ENCODE peak calls at places on chromosomes 12 and 14, in six cellular contexts. M, F, L, U, N and V are unnamed samples.

GRCh38 chr12:57148469-57149308 is 1.3 kb upstream of the LRP1-AS start:
- DNase-seq in U (no peak), M (no peak), N (peak), F (no peak), L (no peak), V (no peak)

GRCh38 chr14:42224053-42224888 is 617.6 kb downstream of the LRFN5 start:
- DNase-seq in L (peak), U (peak), M (peak), F (peak), N (peak), V (peak)

GRCh38 chr12:104611671-104612070 is 154.9 kb downstream of the CHST11 start:
- DNase-seq in M (no peak), L (no peak), F (no peak), N (no peak), U (no peak), V (no peak)

GRCh38 chr14:64753374-64753773 is 49.1 kb downstream of the PLEKHG3 start:
- DNase-seq in U (no peak), L (no peak), F (no peak), N (no peak), M (no peak), V (no peak)

GRCh38 chr14:104512771-104513640 is 66.6 kb upstream of the C14orf180 start:
- DNase-seq in L (peak), M (no peak), N (no peak), F (no peak), U (no peak), V (no peak)

GRCh38 chr12:76546889-76547288 is 12.7 kb downstream of the OSBPL8 start:
- DNase-seq in M (no peak), F (no peak), U (no peak), L (no peak), N (no peak), V (no peak)

GRCh38 chr12:12474931-12475485 is 87.7 kb downstream of the DUSP16 start:
- DNase-seq in U (peak), M (no peak), L (peak), N (no peak), F (peak), V (no peak)

GRCh38 chr12:69719336-69720316 is 19.0 kb upstream of the RAB3IP start:
- DNase-seq in F (no peak), N (no peak), L (no peak), M (no peak), U (no peak), V (no peak)

GRCh38 chr12:49091056-49091835 is 3.4 kb downstream of the DHH start:
- DNase-seq in M (no peak), N (no peak), L (peak), U (no peak), F (no peak), V (peak)

GRCh38 chr14:93986972-93987371 is 10.1 kb upstream of the CCDC197 start:
- DNase-seq in L (no peak), N (no peak), M (no peak), U (no peak), F (no peak), V (no peak)

GRCh38 chr12:18895946-18896345 is 158.0 kb downstream of the CAPZA3 start:
- DNase-seq in F (no peak), L (peak), N (no peak), U (peak), M (no peak), V (peak)

GRCh38 chr12:57983150-57983857 is 41.9 kb downstream of the ATP23 start:
- DNase-seq in L (peak), F (no peak), U (peak), N (peak), M (peak), V (peak)

GRCh38 chr14:37246427-37246829 is 48.7 kb downstream of the MIPOL1 start:
- DNase-seq in M (peak), F (no peak), L (no peak), U (peak), N (peak), V (no peak)

GRCh38 chr14:61811882-61812346 is 49.7 kb downstream of the SNAPC1 start:
- DNase-seq in U (no peak), F (no peak), M (no peak), L (no peak), N (no peak), V (no peak)

GRCh38 chr14:104651876-104652260 is 37.5 kb upstream of the INF2 start:
- DNase-seq in M (no peak), N (no peak), L (no peak), F (no peak), U (peak), V (peak)

GRCh38 chr12:86334071-86334470 is 77.9 kb upstream of the MGAT4C start:
- DNase-seq in U (no peak), M (no peak), F (no peak), L (no peak), N (no peak), V (no peak)

GRCh38 chr14:50808053-50808452 is 22.9 kb downstream of the NIN start:
- DNase-seq in N (no peak), F (no peak), U (no peak), M (no peak), L (no peak), V (peak)

GRCh38 chr12:62435337-62436163 is 31.1 kb upstream of the MON2 start:
- DNase-seq in L (peak), U (no peak), M (no peak), F (no peak), N (peak), V (peak)

GRCh38 chr12:53493610-53494391 is 5.5 kb downstream of the MAP3K12 start:
- DNase-seq in N (no peak), F (no peak), L (no peak), U (peak), M (no peak), V (no peak)

GRCh38 chr12:113831016-113831415 is 135.1 kb downstream of the RBM19 start:
- DNase-seq in N (no peak), U (no peak), M (no peak), L (no peak), F (no peak), V (no peak)

GRCh38 chr14:61051046-61051445 is 70.0 kb downstream of the SLC38A6 start:
- DNase-seq in M (no peak), F (no peak), U (no peak), N (no peak), L (no peak), V (no peak)

GRCh38 chr12:57754411-57755193 is at the start of gene MARCHF9:
- DNase-seq in N (no peak), M (no peak), F (no peak), L (peak), U (peak), V (peak)

GRCh38 chr14:103100281-103101121 is 6.0 kb downstream of the EXOC3L4 start:
- DNase-seq in F (no peak), N (peak), L (no peak), M (no peak), U (no peak), V (peak)

GRCh38 chr14:86221755-86222154 is 691.8 kb downstream of the FLRT2 start:
- DNase-seq in F (no peak), M (no peak), N (no peak), U (no peak), L (no peak), V (no peak)

GRCh38 chr14:71852201-71852600 is 80.0 kb upstream of the RGS6 start:
- DNase-seq in U (no peak), L (no peak), F (no peak), N (no peak), M (no peak), V (no peak)

GRCh38 chr14:98900721-98901272 is 371.2 kb downstream of the BCL11B start:
- DNase-seq in L (no peak), U (no peak), N (no peak), F (no peak), M (no peak), V (no peak)

GRCh38 chr12:93751864-93752610 is 74.9 kb downstream of the CRADD start:
- DNase-seq in M (no peak), F (no peak), L (no peak), U (no peak), N (no peak), V (no peak)

GRCh38 chr12:29225834-29226233 is 76.8 kb downstream of the FAR2 start:
- DNase-seq in U (no peak), L (no peak), N (no peak), F (no peak), M (no peak), V (no peak)
- TF ChIP-seq ATF3 in U (no peak), L (no peak), N (no peak), F (no peak), M (no peak), V (no peak)

DNA sequence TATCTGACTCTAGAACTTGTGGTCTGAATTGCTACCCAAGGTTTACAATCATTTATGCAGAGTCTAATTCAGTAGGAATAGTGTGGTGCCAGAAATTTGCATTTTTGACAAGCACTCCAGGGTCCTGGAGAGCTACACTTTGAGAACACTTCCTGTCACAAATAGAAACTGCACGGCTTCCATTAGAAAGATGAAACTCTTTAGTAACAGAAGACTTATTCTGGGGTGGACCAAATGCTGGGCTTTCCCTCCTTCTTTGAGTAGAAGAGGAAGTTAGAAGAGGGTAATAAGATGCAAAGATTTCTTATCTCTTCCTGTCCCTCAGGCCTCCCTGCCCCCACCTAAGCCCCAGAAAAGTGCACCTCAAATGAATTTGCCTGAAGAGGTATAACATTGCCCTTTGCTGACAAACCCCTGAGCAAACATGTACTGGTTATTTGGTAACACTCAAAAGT is 28.4 kb downstream of the DGLUCY start:
- DNase-seq in N (no peak), M (no peak), L (no peak), U (no peak), F (peak), V (no peak)
- TF ChIP-seq ATF3 in N (no peak), M (no peak), L (no peak), U (no peak), F (no peak), V (no peak)

DNA sequence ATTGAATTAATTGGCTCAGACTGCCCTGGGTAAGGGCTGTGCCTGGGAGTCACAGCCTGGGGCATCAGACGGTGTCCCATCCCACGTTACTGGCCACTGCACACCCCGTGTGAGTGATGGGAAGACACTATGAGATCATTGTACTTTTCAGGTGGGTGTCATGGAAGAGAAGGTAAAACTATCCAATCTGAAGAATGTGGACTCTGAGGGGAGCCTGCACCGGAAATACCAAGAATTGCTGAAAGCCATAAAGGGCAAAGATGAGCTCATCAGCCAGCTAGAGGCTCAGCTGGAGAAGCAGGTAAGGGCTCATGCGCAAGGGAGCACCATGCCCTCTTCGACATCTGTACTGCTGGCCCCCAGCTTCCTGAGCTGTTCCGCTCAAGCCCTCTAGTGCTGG is 24.0 kb downstream of the PLEKHH1 start:
- DNase-seq in L (no peak), U (no peak), N (peak), F (no peak), M (no peak), V (no peak)
- TF ChIP-seq ATF3 in L (no peak), U (no peak), N (no peak), F (no peak), M (no peak), V (no peak)

DNA sequence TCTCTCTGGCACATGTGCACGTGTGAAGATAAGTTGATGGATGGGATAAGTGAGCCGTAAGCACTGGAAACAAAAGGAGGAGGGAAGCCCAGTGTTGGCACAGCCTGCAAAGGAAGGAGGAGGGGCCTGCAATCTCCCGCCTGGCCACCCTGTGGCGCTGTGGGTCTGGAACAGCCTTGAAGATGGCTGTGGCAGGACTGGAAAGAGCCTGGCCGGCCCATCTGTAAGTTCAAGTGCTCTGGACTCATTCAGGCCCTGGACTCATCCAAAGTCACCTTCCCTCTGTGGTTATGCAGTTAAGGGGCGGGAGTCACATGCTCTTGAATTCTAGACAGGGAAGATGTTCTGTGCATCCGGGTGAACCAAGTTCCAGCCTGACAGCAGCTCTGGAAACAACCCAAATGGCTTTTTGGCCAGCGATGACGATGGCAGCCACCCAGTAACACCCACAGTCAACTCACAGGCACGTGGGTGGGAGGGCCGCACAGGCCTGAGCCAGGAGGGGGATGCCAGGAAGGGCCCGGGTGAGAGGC is 50.4 kb downstream of the CHGA start:
- DNase-seq in M (no peak), U (peak), L (peak), N (peak), F (no peak), V (peak)
- TF ChIP-seq ATF3 in M (no peak), U (no peak), L (no peak), N (no peak), F (no peak), V (no peak)

GRCh38 chr12:6377667-6377994 is 2.3 kb upstream of the SCNN1A start:
- DNase-seq in M (no peak), U (no peak), F (no peak), N (no peak), L (no peak), V (no peak)

GRCh38 chr12:6376965-6377666 is 1.8 kb upstream of the SCNN1A start:
- DNase-seq in F (no peak), N (no peak), M (no peak), U (no peak), L (no peak), V (no peak)

GRCh38 chr12:6375269-6376078 is at the start of gene SCNN1A:
- DNase-seq in U (no peak), F (no peak), N (no peak), M (no peak), L (peak), V (peak)

GRCh38 chr12:6374781-6375150 is 597 bp downstream of the SCNN1A start:
- DNase-seq in L (no peak), F (no peak), M (no peak), U (no peak), N (no peak), V (no peak)

GRCh38 chr12:6376079-6376941 is 947 bp upstream of the SCNN1A start:
- DNase-seq in U (peak), L (peak), F (no peak), N (peak), M (no peak), V (peak)
- TF ChIP-seq ATF3 in U (no peak), L (no peak), F (no peak), N (no peak), M (no peak), V (no peak)